ENCODE peak calls at places on chromosomes 4 and X, in five cellular contexts. R is activated gamma-delta T cell treated with Interleukin-2 at 50 U/mL for 16 hours, B is adipocyte, J is heart right ventricle, O is heart left ventricle. G is an unnamed sample.

GRCh38 chr4:143399113-143399949 is 62.7 kb downstream of the GAB1 start:
- DNase-seq in B (peak; percentile 79), J (no peak), O (no peak), R (no peak), G (no peak)

GRCh38 chr4:90127706-90128345 is 632 bp downstream of the CCSER1 start:
- DNase-seq in J (peak; percentile 27), O (peak; percentile 9), R (no peak), B (peak; percentile 23), G (no peak)

GRCh38 chrX:23861215-23861896 is 46.4 kb downstream of the APOO start:
- DNase-seq in R (no peak), J (no peak), B (no peak), O (no peak), G (no peak)

GRCh38 chr4:166723532-166724140 is 510.7 kb downstream of the SPOCK3 start:
- DNase-seq in B (no peak), R (no peak), O (no peak), J (no peak), G (no peak)

GRCh38 chrX:11406109-11406755 is 113.0 kb downstream of the AMELX start:
- DNase-seq in R (no peak), B (peak; percentile 44), O (no peak), J (no peak), G (no peak)

GRCh38 chr4:76611164-76611563 is 176.1 kb downstream of the SHROOM3 start:
- DNase-seq in B (peak; percentile 30), R (no peak), J (no peak), O (no peak), G (no peak)

GRCh38 chrX:65752294-65752693 is 84.8 kb downstream of the MSN start:
- DNase-seq in O (no peak), J (no peak), B (no peak), R (no peak), G (no peak)

GRCh38 chr4:121192500-121192899 is 28.4 kb upstream of the TNIP3 start:
- DNase-seq in B (peak; percentile 79), O (no peak), J (no peak), R (peak; percentile 15), G (no peak)

G was measured in HFF-Myc.